ENCODE peak calls at places on chromosomes 1 and 21, in four cellular contexts. One of them, this sample, is unnamed.

GRCh38 chr1:8424539-8425116 is 106.7 kb downstream of the SLC45A1 start:
- DNase-seq in IMR-90: no peak
- DNase-seq in GM12878: no peak
- DNase-seq in K562: no peak
- DNase-seq in this sample: peak

GRCh38 chr1:54323324-54323739 is 82.9 kb downstream of the SSBP3 start:
- DNase-seq in K562: no peak
- DNase-seq in GM12878: no peak
- DNase-seq in IMR-90: no peak
- DNase-seq in this sample: no peak

GRCh38 chr21:39232926-39233325 is 49.7 kb upstream of the PSMG1 start:
- DNase-seq in GM12878: no peak
- DNase-seq in IMR-90: peak
- DNase-seq in K562: no peak
- DNase-seq in this sample: no peak

GRCh38 chr21:38258803-38259485 is 2.2 kb downstream of the KCNJ15 start:
- DNase-seq in IMR-90: peak
- DNase-seq in GM12878: no peak
- DNase-seq in K562: no peak
- DNase-seq in this sample: peak

GRCh38 chr21:33451634-33452071 is 28.1 kb downstream of the TMEM50B start:
- DNase-seq in GM12878: no peak
- DNase-seq in IMR-90: peak
- DNase-seq in K562: no peak
- DNase-seq in this sample: peak

GRCh38 chr1:172916126-172916525 is 134.6 kb downstream of the TNFSF18 start:
- DNase-seq in K562: no peak
- DNase-seq in IMR-90: peak
- DNase-seq in GM12878: no peak
- DNase-seq in this sample: no peak

GRCh38 chr1:53180226-53180625 is 16.4 kb upstream of the CPT2 start:
- DNase-seq in K562: no peak
- DNase-seq in GM12878: no peak
- DNase-seq in IMR-90: peak
- DNase-seq in this sample: no peak

GRCh38 chr21:22421416-22422190 is 1423.4 kb downstream of the NCAM2 start:
- DNase-seq in IMR-90: no peak
- DNase-seq in K562: no peak
- DNase-seq in GM12878: no peak
- DNase-seq in this sample: no peak

GRCh38 chr1:207888647-207889046 is 22.3 kb downstream of the CD34 start:
- DNase-seq in GM12878: no peak
- DNase-seq in IMR-90: no peak
- DNase-seq in K562: no peak
- DNase-seq in this sample: no peak

GRCh38 chr1:50474859-50475809 is 51.9 kb upstream of the DMRTA2 start:
- DNase-seq in IMR-90: peak
- DNase-seq in GM12878: no peak
- DNase-seq in K562: no peak
- DNase-seq in this sample: peak

GRCh38 chr21:45134677-45135076 is 60.3 kb downstream of the ADARB1 start:
- DNase-seq in IMR-90: no peak
- DNase-seq in K562: no peak
- DNase-seq in GM12878: no peak
- DNase-seq in this sample: no peak

GRCh38 chr1:16625497-16626408 is 12.4 kb upstream of the NBPF1 start:
- DNase-seq in IMR-90: no peak
- DNase-seq in GM12878: no peak
- DNase-seq in K562: peak
- DNase-seq in this sample: no peak

GRCh38 chr1:235295902-235296350 is 32.1 kb downstream of the ARID4B start:
- DNase-seq in K562: no peak
- DNase-seq in IMR-90: peak
- DNase-seq in GM12878: no peak
- DNase-seq in this sample: no peak

GRCh38 chr1:227621211-227621610 is 57.9 kb downstream of the ZNF678 start:
- DNase-seq in K562: no peak
- DNase-seq in IMR-90: no peak
- DNase-seq in GM12878: no peak
- DNase-seq in this sample: no peak

GRCh38 chr1:115469703-115470476 is 131.8 kb upstream of the NGF start:
- DNase-seq in IMR-90: peak
- DNase-seq in GM12878: no peak
- DNase-seq in K562: peak
- DNase-seq in this sample: peak

GRCh38 chr21:37463083-37463780 is 96.7 kb downstream of the DYRK1A start:
- DNase-seq in IMR-90: peak
- DNase-seq in GM12878: peak
- DNase-seq in K562: peak
- DNase-seq in this sample: peak

GRCh38 chr1:168260393-168260792 is 20.3 kb upstream of the TBX19 start:
- DNase-seq in IMR-90: no peak
- DNase-seq in GM12878: no peak
- DNase-seq in K562: no peak
- DNase-seq in this sample: no peak

GRCh38 chr1:43350976-43351375 is 7.8 kb upstream of the CDC20 start:
- DNase-seq in GM12878: no peak
- DNase-seq in K562: no peak
- DNase-seq in IMR-90: no peak
- DNase-seq in this sample: no peak

GRCh38 chr1:61496501-61496900 is 228.4 kb downstream of the TM2D1 start:
- DNase-seq in IMR-90: no peak
- DNase-seq in K562: no peak
- DNase-seq in GM12878: no peak
- DNase-seq in this sample: peak

GRCh38 chr21:32826317-32827167 is 55.0 kb upstream of the PAXBP1 start:
- DNase-seq in K562: peak
- DNase-seq in GM12878: peak
- DNase-seq in IMR-90: peak
- DNase-seq in this sample: peak

GRCh38 chr1:203428981-203429599 is 46.5 kb upstream of the PRELP start:
- DNase-seq in K562: no peak
- DNase-seq in IMR-90: no peak
- DNase-seq in GM12878: peak
- DNase-seq in this sample: no peak

GRCh38 chr1:68104155-68104554 is 53.7 kb upstream of the DIRAS3 start:
- DNase-seq in GM12878: no peak
- DNase-seq in K562: no peak
- DNase-seq in IMR-90: peak
- DNase-seq in this sample: no peak

DNA sequence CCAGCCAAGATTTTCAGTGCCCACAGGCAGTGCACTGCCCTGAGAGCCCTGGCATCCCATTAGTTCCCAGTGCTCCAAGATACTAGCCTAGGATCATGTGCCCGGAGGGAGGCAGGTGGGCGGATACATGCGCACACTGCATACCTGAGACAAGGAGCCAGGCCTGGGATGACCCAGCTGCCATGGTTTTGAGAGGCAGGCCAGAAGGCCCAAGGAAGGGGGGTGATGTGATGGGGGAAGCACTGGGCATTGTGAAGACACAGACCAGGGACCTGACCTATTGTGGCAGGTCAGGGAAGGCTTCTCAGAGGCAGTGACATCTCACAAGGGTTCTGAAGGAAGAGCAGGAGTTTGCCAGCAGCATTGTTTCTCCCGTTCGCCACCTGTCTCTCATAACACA is 3.6 kb downstream of the ZC3H12A start:
- DNase-seq in GM12878: no peak
- DNase-seq in IMR-90: no peak
- DNase-seq in K562: no peak
- DNase-seq in this sample: no peak
- H3K27ac ChIP-seq in GM12878: peak
- H3K27ac ChIP-seq in IMR-90: peak
- H3K27ac ChIP-seq in K562: peak
- H3K27ac ChIP-seq in this sample: peak

GRCh38 chr1:102535829-102536505 is 539.2 kb upstream of the OLFM3 start:
- DNase-seq in K562: no peak
- DNase-seq in GM12878: no peak
- DNase-seq in IMR-90: no peak
- DNase-seq in this sample: no peak

GRCh38 chr1:102529446-102529845 is 532.7 kb upstream of the OLFM3 start:
- DNase-seq in IMR-90: no peak
- DNase-seq in GM12878: no peak
- DNase-seq in K562: no peak
- DNase-seq in this sample: no peak

GRCh38 chr1:102531031-102531430 is 534.3 kb upstream of the OLFM3 start:
- DNase-seq in IMR-90: no peak
- DNase-seq in GM12878: no peak
- DNase-seq in K562: no peak
- DNase-seq in this sample: no peak
- TF ChIP-seq ELK1 in IMR-90: no peak
- TF ChIP-seq ELK1 in GM12878: no peak
- TF ChIP-seq ELK1 in K562: no peak
- TF ChIP-seq ELK1 in this sample: no peak

GRCh38 chr1:195933816-195934215 is 674.4 kb downstream of the KCNT2 start:
- DNase-seq in K562: no peak
- DNase-seq in GM12878: no peak
- DNase-seq in IMR-90: no peak
- DNase-seq in this sample: no peak

GRCh38 chr1:195939844-195940243 is 668.4 kb downstream of the KCNT2 start:
- DNase-seq in GM12878: no peak
- DNase-seq in IMR-90: no peak
- DNase-seq in K562: no peak
- DNase-seq in this sample: peak

DNA sequence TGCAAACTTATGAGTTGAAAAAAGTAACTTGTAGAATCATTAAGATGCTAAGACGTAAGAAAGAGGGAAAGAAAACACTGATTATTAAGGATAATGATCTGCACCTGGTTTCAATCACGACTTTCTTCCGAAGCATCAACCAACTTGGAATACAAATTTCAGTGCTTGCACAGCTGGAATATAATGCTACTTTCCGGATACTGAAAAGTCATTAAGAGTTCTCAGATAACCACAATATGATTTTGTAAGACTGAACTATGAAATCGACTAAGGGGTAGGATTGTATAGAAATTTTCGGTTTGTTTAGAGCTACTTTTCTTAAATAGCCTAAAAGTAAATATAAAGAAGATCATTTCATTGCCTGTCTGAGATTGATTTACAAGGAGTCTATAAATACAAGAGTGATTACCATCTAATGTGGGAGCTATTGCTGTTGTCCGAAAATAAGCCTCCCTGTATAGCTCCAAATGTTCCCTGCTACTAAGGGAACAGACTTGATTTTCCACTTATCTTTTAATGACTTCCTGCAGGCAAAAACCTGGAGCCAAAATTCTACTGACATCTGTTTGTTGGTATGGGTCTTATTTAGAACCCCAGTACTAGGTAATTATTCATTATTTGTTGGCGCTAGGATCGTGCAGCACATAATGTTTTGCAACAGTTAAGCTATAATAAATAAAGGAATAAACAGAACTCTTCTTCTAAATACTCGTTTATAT is 673.2 kb downstream of the KCNT2 start:
- DNase-seq in K562: no peak
- DNase-seq in IMR-90: no peak
- DNase-seq in GM12878: no peak
- DNase-seq in this sample: no peak
- TF ChIP-seq SMC3 in K562: no peak
- TF ChIP-seq SMC3 in IMR-90: no peak
- TF ChIP-seq SMC3 in GM12878: no peak
- TF ChIP-seq SMC3 in this sample: no peak

GRCh38 chr1:157505481-157506272 is 46.6 kb downstream of the FCRL5 start:
- DNase-seq in IMR-90: peak
- DNase-seq in K562: peak
- DNase-seq in GM12878: peak
- DNase-seq in this sample: peak

GRCh38 chr1:157512036-157512969 is 40.0 kb downstream of the FCRL5 start:
- DNase-seq in K562: no peak
- DNase-seq in IMR-90: no peak
- DNase-seq in GM12878: peak
- DNase-seq in this sample: no peak

GRCh38 chr1:157504646-157505045 is 47.7 kb downstream of the FCRL5 start:
- DNase-seq in K562: peak
- DNase-seq in GM12878: no peak
- DNase-seq in IMR-90: no peak
- DNase-seq in this sample: no peak

GRCh38 chr1:157515141-157515540 is 37.2 kb downstream of the FCRL5 start:
- DNase-seq in GM12878: no peak
- DNase-seq in IMR-90: no peak
- DNase-seq in K562: no peak
- DNase-seq in this sample: no peak

DNA sequence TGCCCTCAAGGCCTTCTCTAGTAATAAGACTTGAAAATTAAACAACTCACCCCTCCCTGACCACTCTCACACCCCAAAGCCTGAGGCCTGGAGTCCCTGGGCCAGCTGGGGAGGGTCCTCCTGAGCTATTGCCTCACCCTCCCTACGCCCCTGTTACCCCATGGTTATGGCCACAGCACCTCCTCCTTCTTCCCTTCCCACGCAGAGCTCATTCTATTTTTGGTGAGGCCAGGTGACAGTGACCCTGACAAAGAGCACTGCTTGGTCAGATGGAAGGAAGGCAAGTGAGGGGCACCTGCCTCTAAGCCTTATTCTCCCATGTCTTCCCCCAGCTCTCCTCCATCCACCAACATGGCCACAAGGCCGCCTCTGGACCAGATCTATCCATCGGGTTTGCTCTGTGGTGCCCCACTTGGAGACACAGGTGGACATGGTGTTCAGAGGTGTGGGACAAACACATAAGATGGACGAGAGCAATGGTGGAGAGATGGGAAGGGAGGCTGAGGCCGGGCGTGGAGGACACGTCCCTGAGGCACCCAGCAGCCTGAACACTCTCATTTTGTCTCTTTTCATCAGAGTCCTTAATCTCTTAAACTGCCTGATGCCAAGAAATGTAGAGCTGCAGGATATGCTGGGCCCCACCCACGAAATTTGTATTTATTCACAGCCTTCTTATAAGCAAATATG is 42.6 kb downstream of the FCRL5 start:
- DNase-seq in GM12878: no peak
- DNase-seq in IMR-90: no peak
- DNase-seq in K562: no peak
- DNase-seq in this sample: no peak
- H3K27ac ChIP-seq in GM12878: no peak
- H3K27ac ChIP-seq in IMR-90: no peak
- H3K27ac ChIP-seq in K562: no peak
- H3K27ac ChIP-seq in this sample: no peak

DNA sequence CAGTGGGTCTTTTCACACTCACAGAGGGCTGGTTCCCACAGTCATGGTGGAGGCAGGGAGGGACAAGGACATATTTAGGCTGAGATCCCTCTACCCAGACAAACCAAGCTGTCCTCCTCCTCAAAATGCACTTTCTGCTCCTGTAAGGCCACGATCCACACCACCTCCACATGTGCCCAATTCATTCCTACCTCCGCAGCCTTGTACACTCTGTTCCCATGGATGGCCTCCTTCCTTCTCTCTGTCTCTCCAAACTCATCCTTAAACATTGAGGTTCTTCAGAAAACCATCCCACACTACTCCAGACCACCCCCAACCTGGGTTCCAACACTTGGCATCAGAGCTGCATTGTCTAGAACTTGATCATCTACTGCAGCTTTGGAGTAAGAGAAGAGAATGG is 404.3 kb upstream of the BEND5 start:
- DNase-seq in IMR-90: no peak
- DNase-seq in K562: no peak
- DNase-seq in GM12878: no peak
- DNase-seq in this sample: no peak
- TF ChIP-seq ELK1 in IMR-90: no peak
- TF ChIP-seq ELK1 in K562: no peak
- TF ChIP-seq ELK1 in GM12878: no peak
- TF ChIP-seq ELK1 in this sample: no peak

GRCh38 chr1:6016191-6016865 is 24.1 kb upstream of the NPHP4 start:
- DNase-seq in K562: no peak
- DNase-seq in GM12878: no peak
- DNase-seq in IMR-90: peak
- DNase-seq in this sample: no peak
- TF ChIP-seq SMC3 in K562: no peak
- TF ChIP-seq SMC3 in GM12878: no peak
- TF ChIP-seq SMC3 in IMR-90: no peak
- TF ChIP-seq SMC3 in this sample: no peak

This sample was measured in A549.